ENCODE peak calls at places on chromosomes 4 and X, in four cellular contexts. R, T, W and Q are unnamed samples.

GRCh38 chrX:2418000-2418399 is 82.8 kb downstream of the DHRSX start:
- DNase-seq in R (no peak), T (no peak), W (no peak), Q (no peak)

GRCh38 chrX:16786791-16787735 is 797 bp downstream of the TXLNG start:
- DNase-seq in R (no peak), T (no peak), W (no peak), Q (peak; percentile 82)

GRCh38 chr4:2933566-2934076 is 29.6 kb downstream of the NOP14 start:
- DNase-seq in R (peak; percentile 22), T (no peak), W (no peak), Q (peak; percentile 84)

GRCh38 chrX:10212395-10212794 is 55.6 kb downstream of the CLCN4 start:
- DNase-seq in R (no peak), T (no peak), W (no peak), Q (no peak)

GRCh38 chrX:19673334-19674040 is 158.2 kb upstream of the MAP3K15 start:
- DNase-seq in R (peak; percentile 58), T (peak; percentile 83), W (no peak), Q (no peak)

GRCh38 chrX:72019487-72019886 is 108.8 kb downstream of the NHSL2 start:
- DNase-seq in R (no peak), T (no peak), W (no peak), Q (no peak)

GRCh38 chr4:8916251-8916913 is 44.7 kb upstream of the HMX1 start:
- DNase-seq in R (no peak), T (no peak), W (no peak), Q (peak; percentile 40)

GRCh38 chr4:131054489-131055019 is 1958.6 kb downstream of the C4orf33 start:
- DNase-seq in R (no peak), T (no peak), W (no peak), Q (peak; percentile 6)

GRCh38 chr4:7424553-7425111 is 10.1 kb downstream of the PSAPL1 start:
- DNase-seq in R (peak; percentile 1), T (peak; percentile 34), W (no peak), Q (peak; percentile 58)

GRCh38 chr4:3009422-3009821 is 46.1 kb downstream of the GRK4 start:
- DNase-seq in R (no peak), T (no peak), W (peak; percentile 11), Q (peak; percentile 74)

GRCh38 chr4:77601614-77602187 is 3.9 kb upstream of the CXCL13 start:
- DNase-seq in R (no peak), T (no peak), W (no peak), Q (no peak)

GRCh38 chrX:151801980-151802379 is 67.4 kb downstream of the CNGA2 start:
- DNase-seq in R (no peak), T (no peak), W (no peak), Q (peak; percentile 19)

GRCh38 chrX:134868766-134869495 is 121.9 kb upstream of the SMIM10 start:
- DNase-seq in R (no peak), T (no peak), W (no peak), Q (no peak)

GRCh38 chrX:36431819-36432218 is 512.3 kb downstream of the CFAP47 start:
- DNase-seq in R (no peak), T (no peak), W (no peak), Q (no peak)

GRCh38 chr4:85482000-85482738 is 7.2 kb downstream of the ARHGAP24 start:
- DNase-seq in R (no peak), T (no peak), W (no peak), Q (peak; percentile 13)

GRCh38 chrX:124737771-124738170 is 391.4 kb downstream of the SH2D1A start:
- DNase-seq in R (no peak), T (no peak), W (no peak), Q (peak; percentile 2)

GRCh38 chrX:72121381-72121780 is 10.3 kb downstream of the RTL5 start:
- DNase-seq in R (peak; percentile 60), T (no peak), W (no peak), Q (no peak)

GRCh38 chr4:915041-915474 is 17.1 kb downstream of the GAK start:
- DNase-seq in R (no peak), T (peak; percentile 38), W (no peak), Q (peak; percentile 5)

GRCh38 chr4:105542032-105542431 is 10.4 kb upstream of the ARHGEF38 start:
- DNase-seq in R (no peak), T (no peak), W (no peak), Q (no peak)

GRCh38 chrX:107440187-107440586 is 9.3 kb upstream of the FRMPD3 start:
- DNase-seq in R (no peak), T (no peak), W (no peak), Q (no peak)

GRCh38 chrX:123673813-123674212 is 59.0 kb downstream of the THOC2 start:
- DNase-seq in R (no peak), T (no peak), W (no peak), Q (no peak)

GRCh38 chr4:34181311-34181808 is 2063.0 kb downstream of the ARAP2 start:
- DNase-seq in R (no peak), T (no peak), W (no peak), Q (no peak)

GRCh38 chr4:176238819-176239218 is 30.2 kb downstream of the ASB5 start:
- DNase-seq in R (no peak), T (no peak), W (no peak), Q (no peak)

GRCh38 chr4:38490753-38491446 is 173.1 kb upstream of the KLF3 start:
- DNase-seq in R (no peak), T (no peak), W (no peak), Q (no peak)

GRCh38 chr4:122285285-122285684 is 93.5 kb upstream of the ADAD1 start:
- DNase-seq in R (no peak), T (no peak), W (no peak), Q (no peak)
- H3K36me3 ChIP-seq in R (peaks cover 76% of the 10 kb centered on the region), T (peaks cover 36% of the 10 kb centered on the region), W (no peaks in the 10 kb centered on the region), Q (peaks cover 2% of the 10 kb centered on the region)

GRCh38 chr4:25080571-25080970 is 49.8 kb upstream of the LGI2 start:
- DNase-seq in R (no peak), T (no peak), W (no peak), Q (no peak)

GRCh38 chr4:25075129-25075528 is 44.4 kb upstream of the LGI2 start:
- DNase-seq in R (no peak), T (no peak), W (no peak), Q (no peak)

GRCh38 chr4:25078523-25078922 is 47.8 kb upstream of the LGI2 start:
- DNase-seq in R (no peak), T (no peak), W (no peak), Q (no peak)

GRCh38 chr4:25075851-25076250 is 45.1 kb upstream of the LGI2 start:
- DNase-seq in R (no peak), T (no peak), W (no peak), Q (no peak)

GRCh38 chr4:25076625-25077413 is 46.1 kb upstream of the LGI2 start:
- DNase-seq in R (no peak), T (no peak), W (no peak), Q (no peak)
- H3K27me3 ChIP-seq in R (no peaks in the 10 kb centered on the region), T (no peaks in the 10 kb centered on the region), W (no peaks in the 10 kb centered on the region), Q (no peaks in the 10 kb centered on the region)

DNA sequence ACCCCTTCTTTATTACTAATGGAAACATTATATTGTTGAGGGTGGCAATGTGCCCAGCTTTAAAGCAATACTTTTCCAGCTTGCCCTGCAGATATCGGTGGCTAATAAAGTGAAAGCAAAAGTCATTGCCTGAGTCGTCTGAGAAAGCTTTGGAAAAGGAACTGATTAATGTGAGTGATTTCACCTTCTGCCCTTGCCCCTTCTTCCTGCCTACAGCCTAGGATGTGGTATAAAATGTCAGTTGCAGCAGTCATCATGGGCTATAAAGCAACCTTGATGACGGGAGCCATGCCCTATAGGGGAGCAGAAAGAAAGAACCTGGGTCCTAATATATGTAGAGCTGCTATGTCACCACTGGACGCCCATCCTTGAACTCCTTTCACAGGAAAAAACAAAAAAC is 132.4 kb upstream of the USP9X start:
- DNase-seq in R (no peak), T (no peak), W (no peak), Q (no peak)
- H3K4me3 ChIP-seq in R (peak overlapping the region; percentile 45), T (peak overlapping the region; percentile 2), W (no peak overlapping the region), Q (no peak overlapping the region)

DNA sequence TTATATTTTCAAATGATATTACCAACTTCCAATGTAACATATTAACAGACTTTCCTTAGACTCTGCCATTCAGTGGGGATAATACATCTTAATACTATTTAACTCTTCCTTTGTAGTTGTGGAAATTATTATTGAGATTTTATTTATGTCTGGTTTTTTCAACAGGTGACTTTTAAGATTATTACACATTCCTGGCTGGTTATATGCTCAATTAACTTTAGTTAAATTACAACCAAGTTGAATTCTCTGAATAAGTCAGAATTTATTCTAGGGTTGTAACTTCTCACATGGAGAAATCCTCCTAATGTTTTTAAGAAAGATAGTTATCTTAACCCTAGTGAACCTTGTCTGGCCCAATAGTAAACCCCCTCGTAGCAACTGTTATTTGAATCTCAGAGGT is 107.3 kb downstream of the SLC10A6 start:
- DNase-seq in R (no peak), T (no peak), W (no peak), Q (no peak)
- H3K36me3 ChIP-seq in R (no peaks in the 10 kb centered on the region), T (peaks cover 60% of the 10 kb centered on the region), W (peaks cover 25% of the 10 kb centered on the region), Q (peaks cover 3% of the 10 kb centered on the region)

GRCh38 chrX:112359906-112360305 is 277.3 kb upstream of the TRPC5 start:
- DNase-seq in R (no peak), T (no peak), W (no peak), Q (no peak)
- H3K27me3 ChIP-seq in R (no peaks in the 10 kb centered on the region), T (no peaks in the 10 kb centered on the region), W (no peaks in the 10 kb centered on the region), Q (no peaks in the 10 kb centered on the region)